ENCODE peak calls at places on chromosomes 11 and 22, in ten cellular contexts. One of them, this sample, is unnamed.

GRCh38 chr11:73538381-73538872 is 59.5 kb downstream of the FAM168A start:
- DNase-seq in stomach: no peak
- DNase-seq in tibial artery: no peak
- DNase-seq in aorta: no peak
- DNase-seq in progenitor cell of endocrine pancreas: no peak
- DNase-seq in NCI-H774: no peak
- DNase-seq in LoVo: no peak
- DNase-seq in AG04450: no peak
- DNase-seq in AML-193: peak; percentile 47
- DNase-seq in lung microvascular endothelial cell: peak; percentile 45
- DNase-seq in this sample: peak; percentile 71

GRCh38 chr11:16809901-16810668 is 71.6 kb downstream of the C11orf58 start:
- DNase-seq in tibial artery: peak; percentile 56
- DNase-seq in aorta: peak; percentile 81
- DNase-seq in AML-193: no peak
- DNase-seq in AG04450: no peak
- DNase-seq in progenitor cell of endocrine pancreas: no peak
- DNase-seq in LoVo: no peak
- DNase-seq in NCI-H774: no peak
- DNase-seq in lung microvascular endothelial cell: peak; percentile 69
- DNase-seq in stomach: no peak
- DNase-seq in this sample: no peak

GRCh38 chr22:31425331-31426050 is 26.1 kb downstream of the DRG1 start:
- DNase-seq in lung microvascular endothelial cell: peak; percentile 41
- DNase-seq in AML-193: no peak
- DNase-seq in LoVo: no peak
- DNase-seq in tibial artery: no peak
- DNase-seq in NCI-H774: no peak
- DNase-seq in AG04450: no peak
- DNase-seq in stomach: no peak
- DNase-seq in progenitor cell of endocrine pancreas: no peak
- DNase-seq in aorta: no peak
- DNase-seq in this sample: no peak

GRCh38 chr11:44066732-44067131 is 662 bp downstream of the ACCS start:
- DNase-seq in AG04450: peak; percentile 21
- DNase-seq in LoVo: peak; percentile 86
- DNase-seq in AML-193: peak; percentile 27
- DNase-seq in stomach: no peak
- DNase-seq in lung microvascular endothelial cell: peak; percentile 82
- DNase-seq in tibial artery: no peak
- DNase-seq in aorta: no peak
- DNase-seq in NCI-H774: peak; percentile 10
- DNase-seq in progenitor cell of endocrine pancreas: no peak
- DNase-seq in this sample: no peak

GRCh38 chr11:119700536-119701346 is 28.3 kb downstream of the NECTIN1 start:
- DNase-seq in NCI-H774: no peak
- DNase-seq in tibial artery: no peak
- DNase-seq in aorta: no peak
- DNase-seq in AG04450: no peak
- DNase-seq in progenitor cell of endocrine pancreas: no peak
- DNase-seq in LoVo: no peak
- DNase-seq in stomach: no peak
- DNase-seq in AML-193: no peak
- DNase-seq in lung microvascular endothelial cell: no peak
- DNase-seq in this sample: no peak

GRCh38 chr11:62689421-62690183 is at the start of gene LRRN4CL:
- DNase-seq in NCI-H774: no peak
- DNase-seq in AG04450: peak; percentile 85
- DNase-seq in tibial artery: peak; percentile 90
- DNase-seq in progenitor cell of endocrine pancreas: no peak
- DNase-seq in LoVo: no peak
- DNase-seq in AML-193: no peak
- DNase-seq in stomach: peak; percentile 36
- DNase-seq in lung microvascular endothelial cell: no peak
- DNase-seq in aorta: peak; percentile 82
- DNase-seq in this sample: peak; percentile 47

GRCh38 chr11:34446389-34446788 is 7.7 kb downstream of the CAT start:
- DNase-seq in tibial artery: no peak
- DNase-seq in stomach: no peak
- DNase-seq in LoVo: no peak
- DNase-seq in lung microvascular endothelial cell: no peak
- DNase-seq in aorta: no peak
- DNase-seq in NCI-H774: no peak
- DNase-seq in AML-193: no peak
- DNase-seq in progenitor cell of endocrine pancreas: no peak
- DNase-seq in AG04450: no peak
- DNase-seq in this sample: no peak

GRCh38 chr11:14249121-14249963 is 109.6 kb downstream of the RRAS2 start:
- DNase-seq in LoVo: peak; percentile 63
- DNase-seq in tibial artery: peak; percentile 51
- DNase-seq in stomach: peak; percentile 64
- DNase-seq in NCI-H774: peak; percentile 59
- DNase-seq in aorta: peak; percentile 87
- DNase-seq in progenitor cell of endocrine pancreas: peak; percentile 43
- DNase-seq in AML-193: peak; percentile 28
- DNase-seq in lung microvascular endothelial cell: peak; percentile 58
- DNase-seq in AG04450: peak; percentile 15
- DNase-seq in this sample: peak; percentile 72

GRCh38 chr11:87454246-87454645 is 416.5 kb downstream of the TMEM135 start:
- DNase-seq in tibial artery: no peak
- DNase-seq in NCI-H774: no peak
- DNase-seq in LoVo: no peak
- DNase-seq in aorta: no peak
- DNase-seq in lung microvascular endothelial cell: no peak
- DNase-seq in AML-193: no peak
- DNase-seq in stomach: peak; percentile 38
- DNase-seq in AG04450: no peak
- DNase-seq in progenitor cell of endocrine pancreas: no peak
- DNase-seq in this sample: no peak

GRCh38 chr11:5703741-5704536 is 14.3 kb downstream of the TRIM22 start:
- DNase-seq in progenitor cell of endocrine pancreas: no peak
- DNase-seq in NCI-H774: no peak
- DNase-seq in LoVo: no peak
- DNase-seq in AML-193: no peak
- DNase-seq in tibial artery: no peak
- DNase-seq in aorta: no peak
- DNase-seq in stomach: no peak
- DNase-seq in lung microvascular endothelial cell: no peak
- DNase-seq in AG04450: no peak
- DNase-seq in this sample: no peak

GRCh38 chr11:61429346-61429690 is 457 bp downstream of the CPSF7 start:
- DNase-seq in aorta: peak; percentile 90
- DNase-seq in progenitor cell of endocrine pancreas: peak; percentile 73
- DNase-seq in stomach: peak; percentile 48
- DNase-seq in LoVo: peak; percentile 59
- DNase-seq in AML-193: no peak
- DNase-seq in lung microvascular endothelial cell: peak; percentile 66
- DNase-seq in NCI-H774: peak; percentile 57
- DNase-seq in tibial artery: peak; percentile 55
- DNase-seq in AG04450: no peak
- DNase-seq in this sample: peak; percentile 55

GRCh38 chr11:69292221-69292648 is 1.7 kb upstream of the MYEOV start:
- DNase-seq in progenitor cell of endocrine pancreas: no peak
- DNase-seq in AML-193: peak; percentile 14
- DNase-seq in LoVo: no peak
- DNase-seq in AG04450: no peak
- DNase-seq in aorta: peak; percentile 83
- DNase-seq in stomach: no peak
- DNase-seq in lung microvascular endothelial cell: peak; percentile 56
- DNase-seq in tibial artery: no peak
- DNase-seq in NCI-H774: no peak
- DNase-seq in this sample: peak; percentile 77

GRCh38 chr22:46966846-46967245 is 204.4 kb downstream of the TBC1D22A start:
- DNase-seq in NCI-H774: no peak
- DNase-seq in AG04450: no peak
- DNase-seq in AML-193: no peak
- DNase-seq in aorta: no peak
- DNase-seq in tibial artery: no peak
- DNase-seq in LoVo: no peak
- DNase-seq in lung microvascular endothelial cell: no peak
- DNase-seq in progenitor cell of endocrine pancreas: no peak
- DNase-seq in stomach: no peak
- DNase-seq in this sample: no peak

GRCh38 chr11:61602775-61603569 is 22.1 kb upstream of the SYT7 start:
- DNase-seq in AG04450: peak; percentile 90
- DNase-seq in NCI-H774: no peak
- DNase-seq in progenitor cell of endocrine pancreas: no peak
- DNase-seq in LoVo: no peak
- DNase-seq in tibial artery: peak; percentile 79
- DNase-seq in AML-193: no peak
- DNase-seq in stomach: peak; percentile 50
- DNase-seq in aorta: peak; percentile 87
- DNase-seq in lung microvascular endothelial cell: peak; percentile 69
- DNase-seq in this sample: no peak

GRCh38 chr22:36865346-36865745 is 4.5 kb downstream of the NCF4 start:
- DNase-seq in LoVo: no peak
- DNase-seq in AG04450: no peak
- DNase-seq in NCI-H774: no peak
- DNase-seq in AML-193: no peak
- DNase-seq in aorta: no peak
- DNase-seq in lung microvascular endothelial cell: peak; percentile 24
- DNase-seq in tibial artery: no peak
- DNase-seq in progenitor cell of endocrine pancreas: peak; percentile 31
- DNase-seq in stomach: no peak
- DNase-seq in this sample: no peak

GRCh38 chr11:57432714-57433163 is 5.8 kb upstream of the SLC43A3 start:
- DNase-seq in aorta: no peak
- DNase-seq in lung microvascular endothelial cell: peak; percentile 70
- DNase-seq in AML-193: peak; percentile 65
- DNase-seq in progenitor cell of endocrine pancreas: no peak
- DNase-seq in AG04450: peak; percentile 61
- DNase-seq in LoVo: no peak
- DNase-seq in stomach: no peak
- DNase-seq in NCI-H774: no peak
- DNase-seq in tibial artery: no peak
- DNase-seq in this sample: peak; percentile 35

GRCh38 chr22:43042101-43042780 is 27.3 kb upstream of the PACSIN2 start:
- DNase-seq in progenitor cell of endocrine pancreas: no peak
- DNase-seq in AG04450: no peak
- DNase-seq in LoVo: no peak
- DNase-seq in stomach: no peak
- DNase-seq in NCI-H774: no peak
- DNase-seq in tibial artery: no peak
- DNase-seq in aorta: no peak
- DNase-seq in lung microvascular endothelial cell: no peak
- DNase-seq in AML-193: no peak
- DNase-seq in this sample: no peak

GRCh38 chr22:36027579-36027959 is 1.1 kb downstream of the RBFOX2 start:
- DNase-seq in AG04450: no peak
- DNase-seq in tibial artery: peak; percentile 23
- DNase-seq in lung microvascular endothelial cell: peak; percentile 31
- DNase-seq in stomach: no peak
- DNase-seq in AML-193: no peak
- DNase-seq in progenitor cell of endocrine pancreas: no peak
- DNase-seq in aorta: no peak
- DNase-seq in LoVo: peak; percentile 13
- DNase-seq in NCI-H774: no peak
- DNase-seq in this sample: peak; percentile 20

GRCh38 chr11:119315139-119316016 is 1.6 kb downstream of the MCAM start:
- DNase-seq in stomach: no peak
- DNase-seq in lung microvascular endothelial cell: peak; percentile 41
- DNase-seq in progenitor cell of endocrine pancreas: no peak
- DNase-seq in aorta: peak; percentile 86
- DNase-seq in LoVo: no peak
- DNase-seq in AG04450: no peak
- DNase-seq in NCI-H774: peak; percentile 25
- DNase-seq in AML-193: no peak
- DNase-seq in tibial artery: no peak
- DNase-seq in this sample: peak; percentile 88

GRCh38 chr11:1082728-1083620 is 8.3 kb downstream of the MUC2 start:
- DNase-seq in lung microvascular endothelial cell: no peak
- DNase-seq in aorta: peak; percentile 45
- DNase-seq in progenitor cell of endocrine pancreas: no peak
- DNase-seq in LoVo: no peak
- DNase-seq in tibial artery: no peak
- DNase-seq in AML-193: no peak
- DNase-seq in NCI-H774: no peak
- DNase-seq in AG04450: no peak
- DNase-seq in stomach: no peak
- DNase-seq in this sample: no peak

GRCh38 chr11:114563077-114563476 is 3.4 kb upstream of the NXPE1 start:
- DNase-seq in AML-193: no peak
- DNase-seq in NCI-H774: no peak
- DNase-seq in progenitor cell of endocrine pancreas: no peak
- DNase-seq in lung microvascular endothelial cell: no peak
- DNase-seq in AG04450: no peak
- DNase-seq in tibial artery: no peak
- DNase-seq in LoVo: peak; percentile 63
- DNase-seq in aorta: no peak
- DNase-seq in stomach: no peak
- DNase-seq in this sample: no peak

GRCh38 chr11:66467034-66467659 is 442 bp downstream of the PELI3 start:
- DNase-seq in AG04450: no peak
- DNase-seq in tibial artery: no peak
- DNase-seq in lung microvascular endothelial cell: peak; percentile 17
- DNase-seq in aorta: peak; percentile 82
- DNase-seq in progenitor cell of endocrine pancreas: peak; percentile 49
- DNase-seq in AML-193: no peak
- DNase-seq in LoVo: peak; percentile 35
- DNase-seq in stomach: peak; percentile 48
- DNase-seq in NCI-H774: peak; percentile 50
- DNase-seq in this sample: no peak

GRCh38 chr22:17698948-17699347 is 60.4 kb downstream of the BCL2L13 start:
- DNase-seq in AML-193: no peak
- DNase-seq in LoVo: no peak
- DNase-seq in aorta: no peak
- DNase-seq in AG04450: no peak
- DNase-seq in stomach: no peak
- DNase-seq in NCI-H774: no peak
- DNase-seq in progenitor cell of endocrine pancreas: no peak
- DNase-seq in lung microvascular endothelial cell: no peak
- DNase-seq in tibial artery: no peak
- DNase-seq in this sample: no peak

GRCh38 chr11:63599211-63600122 is 14.8 kb downstream of the PLAAT3 start:
- DNase-seq in stomach: no peak
- DNase-seq in progenitor cell of endocrine pancreas: no peak
- DNase-seq in AML-193: no peak
- DNase-seq in AG04450: no peak
- DNase-seq in tibial artery: no peak
- DNase-seq in LoVo: no peak
- DNase-seq in lung microvascular endothelial cell: peak; percentile 22
- DNase-seq in NCI-H774: no peak
- DNase-seq in aorta: no peak
- DNase-seq in this sample: no peak

GRCh38 chr11:7077101-7077500 is 11.7 kb upstream of the RBMXL2 start:
- DNase-seq in AML-193: no peak
- DNase-seq in LoVo: no peak
- DNase-seq in lung microvascular endothelial cell: no peak
- DNase-seq in progenitor cell of endocrine pancreas: no peak
- DNase-seq in NCI-H774: no peak
- DNase-seq in AG04450: no peak
- DNase-seq in stomach: no peak
- DNase-seq in tibial artery: no peak
- DNase-seq in aorta: no peak
- DNase-seq in this sample: no peak

GRCh38 chr22:18929459-18929858 is 6.6 kb downstream of the PRODH start:
- DNase-seq in LoVo: no peak
- DNase-seq in NCI-H774: no peak
- DNase-seq in lung microvascular endothelial cell: no peak
- DNase-seq in stomach: no peak
- DNase-seq in progenitor cell of endocrine pancreas: no peak
- DNase-seq in AG04450: no peak
- DNase-seq in tibial artery: peak; percentile 73
- DNase-seq in aorta: no peak
- DNase-seq in AML-193: no peak
- DNase-seq in this sample: no peak

GRCh38 chr22:19201130-19201857 is 22.8 kb upstream of the SLC25A1 start:
- DNase-seq in aorta: peak; percentile 54
- DNase-seq in stomach: no peak
- DNase-seq in lung microvascular endothelial cell: no peak
- DNase-seq in LoVo: no peak
- DNase-seq in AML-193: no peak
- DNase-seq in AG04450: no peak
- DNase-seq in NCI-H774: no peak
- DNase-seq in progenitor cell of endocrine pancreas: no peak
- DNase-seq in tibial artery: no peak
- DNase-seq in this sample: no peak

GRCh38 chr11:98307827-98308491 is 712.8 kb upstream of the CNTN5 start:
- DNase-seq in lung microvascular endothelial cell: no peak
- DNase-seq in LoVo: no peak
- DNase-seq in progenitor cell of endocrine pancreas: no peak
- DNase-seq in tibial artery: no peak
- DNase-seq in stomach: no peak
- DNase-seq in AG04450: no peak
- DNase-seq in aorta: no peak
- DNase-seq in AML-193: no peak
- DNase-seq in NCI-H774: no peak
- DNase-seq in this sample: no peak